ENCODE peak calls at places on chromosomes 4 and X, in six cellular contexts. V is NCI-H774; M is NCI-H1105; Q is HFF-Myc; B is ELF-1; U is naive thymus-derived CD4-positive, alpha-beta T cell. D is an unnamed sample.

GRCh38 chr4:119286377-119287002 is 35.4 kb downstream of the FABP2 start:
- DNase-seq in U (peak; percentile 44), B (no peak), M (no peak), Q (no peak), V (no peak), D (peak; percentile 68)

GRCh38 chr4:82044141-82044993 is 329.4 kb downstream of the HNRNPD start:
- DNase-seq in B (peak; percentile 78), M (peak; percentile 51), U (no peak), Q (no peak), V (peak; percentile 40), D (no peak)

GRCh38 chr4:154549894-154550790 is at the start of gene PLRG1:
- DNase-seq in V (peak; percentile 82), U (peak; percentile 97), Q (peak; percentile 82), M (peak; percentile 79), B (peak; percentile 97), D (peak; percentile 86)

GRCh38 chr4:54525602-54526001 is 132.2 kb upstream of the KIT start:
- DNase-seq in M (no peak), Q (peak; percentile 37), V (no peak), B (peak; percentile 57), U (no peak), D (no peak)

GRCh38 chrX:152601848-152602616 is 35.7 kb upstream of the GABRQ start:
- DNase-seq in B (peak; percentile 61), U (no peak), Q (no peak), M (no peak), V (no peak), D (no peak)

GRCh38 chrX:118652717-118653116 is 74.7 kb upstream of the IL13RA1 start:
- DNase-seq in Q (no peak), M (no peak), U (no peak), B (no peak), V (no peak), D (no peak)

GRCh38 chr4:132901224-132901623 is 247.9 kb upstream of the PCDH10 start:
- DNase-seq in V (no peak), U (no peak), Q (no peak), B (no peak), M (no peak), D (no peak)

GRCh38 chr4:165606465-165607205 is 227.8 kb downstream of the CPE start:
- DNase-seq in V (peak; percentile 1), M (no peak), B (no peak), U (no peak), Q (no peak), D (no peak)

GRCh38 chr4:109826719-109827118 is 1.1 kb upstream of the RRH start:
- DNase-seq in M (no peak), B (no peak), U (peak; percentile 46), Q (no peak), V (no peak), D (no peak)

GRCh38 chr4:82084747-82085146 is 289.0 kb downstream of the HNRNPD start:
- DNase-seq in V (no peak), M (no peak), B (no peak), U (no peak), Q (no peak), D (no peak)

GRCh38 chr4:109359040-109359646 is 56.7 kb upstream of the COL25A1 start:
- DNase-seq in V (no peak), Q (no peak), M (no peak), B (no peak), U (peak; percentile 40), D (peak; percentile 48)

GRCh38 chr4:71259305-71259704 is 79.5 kb upstream of the SLC4A4 start:
- DNase-seq in Q (no peak), V (no peak), B (no peak), M (no peak), U (no peak), D (no peak)

GRCh38 chrX:129522184-129523059 is 868 bp downstream of the SMARCA1 start:
- DNase-seq in Q (no peak), V (peak; percentile 60), B (peak; percentile 53), U (peak; percentile 16), M (peak; percentile 3), D (peak; percentile 2)

GRCh38 chr4:4277531-4277930 is 12.4 kb downstream of the LYAR start:
- DNase-seq in B (no peak), M (no peak), U (no peak), Q (no peak), V (no peak), D (no peak)

GRCh38 chr4:79331126-79331876 is 5.4 kb upstream of the NAA11 start:
- DNase-seq in B (no peak), U (no peak), Q (no peak), V (no peak), M (no peak), D (no peak)

GRCh38 chr4:97153042-97153441 is 990.2 kb downstream of the STPG2 start:
- DNase-seq in B (no peak), V (no peak), U (no peak), Q (no peak), M (no peak), D (no peak)

GRCh38 chr4:101421393-101421792 is 74.1 kb upstream of the PPP3CA start:
- DNase-seq in B (no peak), U (no peak), M (no peak), V (no peak), Q (no peak), D (no peak)

GRCh38 chr4:73705056-73705432 is 35.3 kb upstream of the CXCL8 start:
- DNase-seq in Q (peak; percentile 16), U (no peak), B (no peak), V (no peak), M (no peak), D (peak; percentile 66)

D was measured in dermis microvascular lymphatic vessel endothelial cell.